ENCODE peak calls at places on chromosomes 1 and 21, in six cellular contexts. N is activated CD8-positive, alpha-beta T cell treated with anti-CD3 and anti-CD28 coated beads for 36 hours; H is stromal cell of bone marrow; A is erythroblast; I is NCI-H1436; J is NB4. U is an unnamed sample.
A peak's percentile ranks its signal among the peaks of the same experiment; 100 is the strongest.

GRCh38 chr1:214615111-214615510 is 12.1 kb downstream of the CENPF start:
- DNase-seq in N (no peak), H (no peak), A (no peak), I (no peak), J (no peak), U (no peak)

GRCh38 chr1:111735858-111736544 is 3.2 kb downstream of the INKA2 start:
- DNase-seq in N (no peak), H (no peak), A (no peak), I (no peak), J (no peak), U (no peak)

GRCh38 chr1:229624906-229625871 is 733 bp downstream of the TAF5L start:
- DNase-seq in N (peak; percentile 78), H (peak; percentile 9), A (peak; percentile 76), I (peak; percentile 60), J (peak; percentile 79), U (peak; percentile 95)

GRCh38 chr21:17612023-17612564 is 607 bp downstream of the BTG3 start:
- DNase-seq in N (peak; percentile 32), H (no peak), A (peak; percentile 65), I (no peak), J (peak; percentile 15), U (no peak)

GRCh38 chr1:61230523-61230922 is 148.2 kb downstream of the NFIA start:
- DNase-seq in N (no peak), H (no peak), A (no peak), I (no peak), J (no peak), U (no peak)

GRCh38 chr1:44294588-44295007 is 60.5 kb downstream of the ERI3 start:
- DNase-seq in N (no peak), H (peak; percentile 97), A (peak; percentile 45), I (no peak), J (no peak), U (peak; percentile 71)

GRCh38 chr1:10380594-10381275 is 18.1 kb upstream of the PGD start:
- DNase-seq in N (no peak), H (peak; percentile 92), A (no peak), I (no peak), J (no peak), U (no peak)

GRCh38 chr1:159000627-159001026 is 9.1 kb upstream of the IFI16 start:
- DNase-seq in N (no peak), H (peak; percentile 97), A (no peak), I (no peak), J (no peak), U (peak; percentile 52)

GRCh38 chr1:222828939-222829338 is 14.1 kb downstream of the DISP1 start:
- DNase-seq in N (no peak), H (no peak), A (no peak), I (no peak), J (no peak), U (no peak)

GRCh38 chr1:161019767-161020572 is 982 bp downstream of the F11R start:
- DNase-seq in N (no peak), H (no peak), A (peak; percentile 43), I (no peak), J (peak; percentile 41), U (peak; percentile 27)

GRCh38 chr1:204361341-204361771 is 1.6 kb upstream of the PLEKHA6 start:
- DNase-seq in N (no peak), H (no peak), A (no peak), I (no peak), J (no peak), U (no peak)

GRCh38 chr1:241202321-241202845 is 154.6 kb downstream of the RGS7 start:
- DNase-seq in N (no peak), H (no peak), A (no peak), I (no peak), J (no peak), U (no peak)

GRCh38 chr1:64343105-64343960 is 126.6 kb upstream of the CACHD1 start:
- DNase-seq in N (no peak), H (no peak), A (no peak), I (peak; percentile 9), J (no peak), U (no peak)

GRCh38 chr1:44808938-44809917 is 905 bp downstream of the BTBD19 start:
- DNase-seq in N (peak; percentile 97), H (peak; percentile 73), A (peak; percentile 50), I (no peak), J (peak; percentile 82), U (peak; percentile 56)

GRCh38 chr21:15604424-15604823 is 125.4 kb upstream of the USP25 start:
- DNase-seq in N (no peak), H (no peak), A (no peak), I (no peak), J (no peak), U (no peak)

GRCh38 chr1:165842363-165843129 is 15.1 kb downstream of the UCK2 start:
- DNase-seq in N (peak; percentile 10), H (no peak), A (peak; percentile 50), I (no peak), J (peak; percentile 77), U (peak; percentile 68)

GRCh38 chr1:36322786-36323635 is 434 bp downstream of the EVA1B start:
- DNase-seq in N (peak; percentile 81), H (no peak), A (no peak), I (no peak), J (peak; percentile 76), U (peak; percentile 77)

GRCh38 chr1:153805042-153805745 is 30.0 kb downstream of the SLC27A3 start:
- DNase-seq in N (peak; percentile 91), H (peak; percentile 88), A (peak; percentile 91), I (no peak), J (peak; percentile 87), U (peak; percentile 67)

GRCh38 chr1:210882414-210883221 is 251.3 kb downstream of the KCNH1 start:
- DNase-seq in N (no peak), H (peak; percentile 58), A (no peak), I (no peak), J (no peak), U (no peak)

GRCh38 chr1:158362501-158362900 is 8.8 kb downstream of the CD1E start:
- DNase-seq in N (no peak), H (no peak), A (no peak), I (no peak), J (no peak), U (no peak)

U was measured in K562.